ENCODE peak calls at places on chromosomes 3 and 15, in four cellular contexts. D is neuronal stem cell, P is colonic mucosa, W is mammary epithelial cell. F is an unnamed sample. For H3K4me1, the result is how much of the 10 kb centered on the place peaks cover.

GRCh38 chr15:43514241-43515057 is 3.0 kb upstream of the MAP1A start:
- DNase-seq in D (no peak), P (peak), W (no peak), F (peak)

GRCh38 chr3:128239304-128239703 is 86.0 kb downstream of the EEFSEC start:
- DNase-seq in D (no peak), P (no peak), W (no peak), F (no peak)

GRCh38 chr3:63687569-63688233 is 35.2 kb downstream of the SNTN start:
- DNase-seq in D (peak), P (no peak), W (no peak), F (no peak)

GRCh38 chr3:54951405-54951804 is 23.5 kb upstream of the LRTM1 start:
- DNase-seq in D (peak), P (peak), W (peak), F (peak)

GRCh38 chr3:5239602-5240001 is 52.1 kb downstream of the EDEM1 start:
- DNase-seq in D (no peak), P (no peak), W (peak), F (no peak)

GRCh38 chr15:59298255-59298856 is 74.3 kb downstream of the MYO1E start:
- DNase-seq in D (no peak), P (no peak), W (peak), F (no peak)

GRCh38 chr3:60979861-60980739 is 271.2 kb downstream of the FHIT start:
- DNase-seq in D (no peak), P (no peak), W (no peak), F (no peak)

GRCh38 chr3:170414202-170414663 is 4.4 kb upstream of the CLDN11 start:
- DNase-seq in D (peak), P (no peak), W (peak), F (peak)

GRCh38 chr15:73388256-73388781 is 19.6 kb upstream of the HCN4 start:
- DNase-seq in D (no peak), P (no peak), W (peak), F (peak)

GRCh38 chr3:116256843-116257485 is 188.3 kb downstream of the LSAMP start:
- DNase-seq in D (no peak), P (no peak), W (no peak), F (peak)

GRCh38 chr3:47412842-47413520 is 32.2 kb downstream of the PTPN23 start:
- DNase-seq in D (no peak), P (no peak), W (no peak), F (no peak)

GRCh38 chr15:27847775-27848710 is 251.1 kb downstream of the OCA2 start:
- DNase-seq in D (no peak), P (no peak), W (no peak), F (no peak)

GRCh38 chr15:23035964-23036566 is 3.3 kb downstream of the TUBGCP5 start:
- DNase-seq in D (peak), P (peak), W (peak), F (peak)

GRCh38 chr3:48125026-48125704 is 63.1 kb downstream of the CDC25A start:
- DNase-seq in D (no peak), P (no peak), W (peak), F (peak)

GRCh38 chr3:85710490-85710889 is 751.7 kb downstream of the CADM2 start:
- DNase-seq in D (no peak), P (no peak), W (peak), F (no peak)

GRCh38 chr3:100045696-100046095 is 68.6 kb downstream of the FILIP1L start:
- DNase-seq in D (no peak), P (peak), W (peak), F (peak)

GRCh38 chr3:86416334-86416733 is 574.6 kb downstream of the VGLL3 start:
- DNase-seq in D (no peak), P (no peak), W (peak), F (no peak)

GRCh38 chr15:36501063-36501678 is 78.3 kb upstream of the CDIN1 start:
- DNase-seq in D (peak), P (peak), W (peak), F (peak)

GRCh38 chr3:71521940-71522876 is 61.3 kb downstream of the FOXP1 start:
- DNase-seq in D (no peak), P (no peak), W (no peak), F (no peak)

GRCh38 chr3:147008886-147009285 is 397.5 kb downstream of the ZIC4 start:
- DNase-seq in D (no peak), P (no peak), W (no peak), F (peak)

GRCh38 chr15:55240125-55240760 is 43.5 kb upstream of the RSL24D1 start:
- DNase-seq in D (no peak), P (no peak), W (no peak), F (no peak)

GRCh38 chr3:181782306-181782924 is 70.7 kb downstream of the SOX2 start:
- DNase-seq in D (no peak), P (no peak), W (peak), F (peak)

GRCh38 chr3:135966349-135966695 is 794 bp downstream of the PPP2R3A start:
- DNase-seq in D (no peak), P (no peak), W (no peak), F (peak)

GRCh38 chr3:14154242-14154641 is 24.2 kb downstream of the XPC start:
- DNase-seq in D (no peak), P (no peak), W (no peak), F (no peak)

GRCh38 chr15:62389887-62390792 is 225.1 kb upstream of the C2CD4B start:
- DNase-seq in D (peak), P (peak), W (peak), F (peak)

GRCh38 chr3:137041251-137041650 is 83.5 kb downstream of the IL20RB start:
- DNase-seq in D (no peak), P (no peak), W (no peak), F (no peak)

GRCh38 chr15:91465696-91466095 is 365.6 kb downstream of the SV2B start:
- DNase-seq in D (no peak), P (peak), W (peak), F (no peak)

GRCh38 chr15:33454346-33454745 is 143.6 kb downstream of the RYR3 start:
- DNase-seq in D (no peak), P (no peak), W (no peak), F (no peak)

GRCh38 chr15:60722328-60723112 is 243.6 kb upstream of the ICE2 start:
- DNase-seq in D (no peak), P (no peak), W (no peak), F (no peak)

GRCh38 chr3:12822725-12823373 is 18.5 kb downstream of the RPL32 start:
- DNase-seq in D (no peak), P (no peak), W (no peak), F (peak)

GRCh38 chr15:85723960-85724945 is 70.5 kb downstream of the KLHL25 start:
- DNase-seq in D (no peak), P (no peak), W (no peak), F (no peak)

GRCh38 chr3:151135548-151136337 is 50.3 kb downstream of the MED12L start:
- DNase-seq in D (no peak), P (no peak), W (no peak), F (no peak)

GRCh38 chr15:21261965-21262850 is 178.1 kb downstream of the POTEB3 start:
- DNase-seq in D (no peak), P (no peak), W (peak), F (no peak)

GRCh38 chr15:78421241-78421994 is 16.6 kb upstream of the IREB2 start:
- DNase-seq in D (no peak), P (no peak), W (no peak), F (peak)

GRCh38 chr15:57217716-57218598 is 158.3 kb upstream of the CGNL1 start:
- DNase-seq in D (peak), P (no peak), W (peak), F (no peak)

GRCh38 chr3:191383104-191383503 is 52.8 kb upstream of the UTS2B start:
- DNase-seq in D (no peak), P (no peak), W (no peak), F (peak)

GRCh38 chr15:96374494-96374893 is 44.0 kb downstream of the NR2F2 start:
- DNase-seq in D (no peak), P (no peak), W (no peak), F (no peak)

GRCh38 chr3:30166535-30166934 is 439.9 kb upstream of the TGFBR2 start:
- DNase-seq in D (no peak), P (no peak), W (no peak), F (no peak)

GRCh38 chr3:98780343-98780742 is 17.2 kb downstream of the ST3GAL6 start:
- DNase-seq in D (no peak), P (no peak), W (no peak), F (no peak)
- H3K4me1 ChIP-seq in D (under half), P (under half), W (half or more), F (under half)

GRCh38 chr3:44555753-44556152 is 760 bp downstream of the ZKSCAN7 start:
- DNase-seq in D (no peak), P (no peak), W (peak), F (peak)

GRCh38 chr3:44557074-44557473 is 2.1 kb downstream of the ZKSCAN7 start:
- DNase-seq in D (no peak), P (no peak), W (no peak), F (no peak)

GRCh38 chr3:44554626-44555592 is at the start of gene ZKSCAN7:
- DNase-seq in D (peak), P (peak), W (peak), F (peak)
- H3K9ac ChIP-seq in D (peak), P (peak), W (no peak), F (peak)

GRCh38 chr3:42371776-42372175 is 38.6 kb downstream of the LYZL4 start:
- DNase-seq in D (no peak), P (no peak), W (no peak), F (no peak)
- H3K4me1 ChIP-seq in D (under half), P (under half), W (under half), F (under half)

GRCh38 chr15:69462030-69462492 is 9.4 kb downstream of the RPLP1 start:
- DNase-seq in D (no peak), P (peak), W (no peak), F (no peak)
- H3K9ac ChIP-seq in D (peak), P (peak), W (no peak), F (peak)

DNA sequence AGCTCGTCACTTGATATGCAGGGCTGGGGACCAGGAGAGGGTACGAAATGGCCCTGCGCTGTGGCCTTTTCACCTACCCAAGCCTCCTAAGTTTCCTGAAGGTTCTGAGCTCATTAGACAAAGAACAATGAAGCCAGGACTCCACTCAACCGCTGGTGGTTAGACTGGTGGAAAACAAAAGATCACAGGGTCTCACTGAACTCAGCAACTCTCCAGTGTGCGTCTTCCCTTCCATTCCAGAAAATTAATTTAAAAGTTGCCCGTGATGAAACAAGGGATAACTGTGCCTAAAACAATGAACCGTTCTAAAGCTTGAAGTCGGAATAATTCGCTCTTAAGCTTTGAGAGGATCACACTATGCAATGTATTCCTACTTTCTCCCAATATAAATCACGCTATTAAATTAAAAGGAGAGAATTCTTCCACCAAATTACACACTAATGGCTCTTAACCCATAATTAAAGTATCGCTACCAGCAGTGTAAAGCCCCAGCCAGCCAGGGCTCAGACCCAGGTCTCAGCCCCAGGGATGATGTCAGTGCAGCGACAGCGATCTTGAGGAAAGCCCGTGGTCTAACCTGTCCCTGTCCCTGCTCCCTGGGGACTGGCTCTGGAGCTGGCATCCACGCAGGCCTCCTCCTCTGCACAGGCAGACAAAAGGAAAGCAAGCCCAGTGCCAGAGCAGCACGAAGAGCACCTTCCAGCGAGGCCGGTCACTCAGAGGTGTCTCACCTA is 4.9 kb downstream of the VGLL4 start:
- DNase-seq in D (no peak), P (no peak), W (peak), F (peak)
- H3K4me1 ChIP-seq in D (under half), P (under half), W (half or more), F (half or more)